ENCODE peak calls at places on chromosomes 11 and 22, in five cellular contexts. P is iris pigment epithelial cell, N is SHP77 treated with DMSO at 0.1 percent for 48 hours, E is GM10248, D is WERI-Rb-1. K is an unnamed sample.

GRCh38 chr11:44290206-44290605 is 19.7 kb downstream of the ALX4 start:
- DNase-seq in P (no peak), N (no peak), E (no peak), D (no peak), K (no peak)

GRCh38 chr11:10659339-10660216 is 34.0 kb downstream of the IRAG1 start:
- DNase-seq in P (peak; percentile 92), N (peak; percentile 0), E (no peak), D (no peak), K (peak; percentile 9)

GRCh38 chr22:36462475-36462790 is 19.0 kb downstream of the TXN2 start:
- DNase-seq in P (no peak), N (no peak), E (no peak), D (no peak), K (no peak)

GRCh38 chr22:36081023-36081431 is 52.4 kb upstream of the RBFOX2 start:
- DNase-seq in P (peak; percentile 94), N (no peak), E (no peak), D (no peak), K (no peak)

GRCh38 chr22:43002198-43002577 is 12.8 kb downstream of the PACSIN2 start:
- DNase-seq in P (peak; percentile 86), N (no peak), E (no peak), D (no peak), K (no peak)

GRCh38 chr22:28181332-28181731 is 262.3 kb upstream of the PITPNB start:
- DNase-seq in P (peak; percentile 59), N (no peak), E (no peak), D (no peak), K (no peak)

GRCh38 chr22:46731246-46732040 is 6.6 kb downstream of the CERK start:
- DNase-seq in P (peak; percentile 19), N (no peak), E (no peak), D (no peak), K (no peak)

GRCh38 chr11:11814614-11815452 is 26.9 kb upstream of the USP47 start:
- DNase-seq in P (no peak), N (no peak), E (no peak), D (no peak), K (no peak)

GRCh38 chr11:34647532-34647931 is 26.6 kb downstream of the EHF start:
- DNase-seq in P (no peak), N (no peak), E (no peak), D (no peak), K (no peak)

GRCh38 chr11:12469451-12469850 is 92.1 kb downstream of the PARVA start:
- DNase-seq in P (no peak), N (no peak), E (no peak), D (no peak), K (no peak)

GRCh38 chr22:17835256-17835655 is 61.0 kb upstream of the BID start:
- DNase-seq in P (no peak), N (no peak), E (no peak), D (no peak), K (no peak)

GRCh38 chr11:70521475-70522260 is 123.3 kb downstream of the CTTN start:
- DNase-seq in P (no peak), N (no peak), E (no peak), D (peak; percentile 55), K (no peak)

GRCh38 chr11:116073854-116074837 is 569.9 kb upstream of the CADM1 start:
- DNase-seq in P (no peak), N (peak; percentile 35), E (peak; percentile 77), D (peak; percentile 54), K (peak; percentile 95)

GRCh38 chr11:70212227-70212811 is 9.2 kb downstream of the FADD start:
- DNase-seq in P (no peak), N (no peak), E (no peak), D (no peak), K (no peak)

GRCh38 chr11:10294289-10294953 is 402 bp upstream of the SBF2 start:
- DNase-seq in P (peak; percentile 83), N (no peak), E (no peak), D (peak; percentile 17), K (no peak)

GRCh38 chr11:124748481-124749338 is 3.3 kb downstream of the VSIG2 start:
- DNase-seq in P (no peak), N (no peak), E (no peak), D (no peak), K (no peak)

GRCh38 chr11:10414181-10414580 is 40.9 kb upstream of the AMPD3 start:
- DNase-seq in P (no peak), N (no peak), E (no peak), D (no peak), K (no peak)

GRCh38 chr11:13110929-13111812 is 102.1 kb downstream of the RASSF10 start:
- DNase-seq in P (peak; percentile 49), N (no peak), E (no peak), D (peak; percentile 58), K (peak; percentile 70)

GRCh38 chr22:30253205-30253852 is 6.8 kb upstream of the LIF start:
- DNase-seq in P (no peak), N (peak; percentile 95), E (no peak), D (peak; percentile 26), K (no peak)

GRCh38 chr11:124402326-124402922 is 3.6 kb upstream of the OR8B3 start:
- DNase-seq in P (peak; percentile 89), N (no peak), E (peak; percentile 57), D (peak; percentile 59), K (peak; percentile 68)

GRCh38 chr11:14340721-14341120 is 18.3 kb downstream of the RRAS2 start:
- DNase-seq in P (no peak), N (no peak), E (no peak), D (no peak), K (no peak)

GRCh38 chr22:27213766-27214581 is 556.6 kb downstream of the MIAT start:
- DNase-seq in P (peak; percentile 78), N (no peak), E (no peak), D (no peak), K (no peak)

GRCh38 chr22:42154731-42155543 is 24.3 kb upstream of the CYP2D6 start:
- DNase-seq in P (no peak), N (no peak), E (no peak), D (no peak), K (no peak)

GRCh38 chr11:86197448-86197847 is 47.1 kb upstream of the EED start:
- DNase-seq in P (no peak), N (no peak), E (no peak), D (no peak), K (no peak)

GRCh38 chr11:130211144-130211543 is 51.6 kb downstream of the ST14 start:
- DNase-seq in P (no peak), N (no peak), E (no peak), D (no peak), K (no peak)

GRCh38 chr11:125923633-125924032 is 19.3 kb downstream of the DDX25 start:
- DNase-seq in P (no peak), N (no peak), E (no peak), D (no peak), K (no peak)

GRCh38 chr11:57348052-57348451 is 9.9 kb downstream of the P2RX3 start:
- DNase-seq in P (no peak), N (no peak), E (no peak), D (no peak), K (no peak)

GRCh38 chr22:27153386-27153785 is 496.0 kb downstream of the MIAT start:
- DNase-seq in P (no peak), N (no peak), E (no peak), D (no peak), K (no peak)

GRCh38 chr22:36873614-36874308 is 13.0 kb downstream of the NCF4 start:
- DNase-seq in P (peak; percentile 66), N (no peak), E (peak; percentile 78), D (peak; percentile 59), K (peak; percentile 88)

K was measured in GM12865.